ENCODE peak calls at places on chromosomes 11 and 22, in ten cellular contexts. W is fibroblast of lung, K is GM23338, O is SK-N-SH, Y is DND-41, V is H9, N is heart right ventricle, X is colonic mucosa, Z is iPS DF 6.9, S is esophagus squamous epithelium. C is an unnamed sample.

GRCh38 chr11:127182586-127183203 is 182.1 kb upstream of the KIRREL3 start:
- DNase-seq in Y (no peak), S (no peak), N (no peak), X (no peak), W (no peak), V (no peak), Z (no peak), O (peak), K (no peak), C (no peak)

GRCh38 chr11:20011294-20011951 is 148.9 kb downstream of the DBX1 start:
- DNase-seq in O (no peak), Y (no peak), N (no peak), W (peak), S (no peak), X (no peak), Z (no peak), K (no peak), V (no peak), C (no peak)

GRCh38 chr11:70483077-70483861 is 84.9 kb downstream of the CTTN start:
- DNase-seq in N (peak), Y (no peak), O (no peak), S (no peak), W (peak), K (peak), X (no peak), Z (no peak), V (no peak), C (peak)

GRCh38 chr11:107857550-107858216 is 904 bp downstream of the SLC35F2 start:
- DNase-seq in X (peak), W (peak), V (no peak), S (no peak), O (no peak), K (no peak), N (no peak), Y (no peak), Z (no peak), C (peak)

GRCh38 chr22:41417622-41418390 is 28.8 kb downstream of the TOB2 start:
- DNase-seq in V (no peak), Y (no peak), S (no peak), W (peak), X (peak), K (no peak), Z (no peak), O (no peak), N (peak), C (peak)

GRCh38 chr11:112811781-112812180 is 149.4 kb upstream of the NCAM1 start:
- DNase-seq in S (no peak), O (no peak), X (no peak), N (no peak), Z (no peak), V (no peak), K (no peak), Y (no peak), W (no peak), C (no peak)

GRCh38 chr11:133382217-133382746 is 150.0 kb downstream of the OPCML start:
- DNase-seq in V (no peak), S (no peak), Z (no peak), Y (no peak), X (no peak), O (no peak), N (no peak), W (peak), K (no peak), C (no peak)

GRCh38 chr11:69984457-69985261 is 93.5 kb upstream of the ANO1 start:
- DNase-seq in K (peak), S (no peak), O (no peak), N (no peak), W (peak), Y (no peak), X (no peak), Z (no peak), V (peak), C (peak)

GRCh38 chr22:36398602-36399472 is 11.1 kb upstream of the MYH9 start:
- DNase-seq in O (no peak), N (no peak), Y (no peak), Z (no peak), V (no peak), K (no peak), X (peak), S (no peak), W (peak), C (no peak)

GRCh38 chr11:57801185-57801490 is 39.5 kb downstream of the CTNND1 start:
- DNase-seq in W (no peak), Y (no peak), O (no peak), X (no peak), N (no peak), K (no peak), V (no peak), S (no peak), Z (no peak), C (no peak)

GRCh38 chr22:46734830-46735453 is 3.1 kb downstream of the CERK start:
- DNase-seq in W (no peak), S (no peak), O (no peak), N (no peak), Z (no peak), X (peak), K (no peak), V (no peak), Y (peak), C (peak)

GRCh38 chr22:20579273-20580120 is 72.1 kb downstream of the MED15 start:
- DNase-seq in O (no peak), K (no peak), Y (no peak), Z (no peak), W (no peak), V (no peak), N (no peak), X (no peak), S (no peak), C (no peak)

GRCh38 chr22:49964136-49964492 is 3.5 kb downstream of the PIM3 start:
- DNase-seq in X (no peak), O (peak), W (no peak), V (no peak), N (peak), Z (no peak), S (no peak), K (no peak), Y (peak), C (peak)

GRCh38 chr22:49920859-49921258 is 2.4 kb downstream of the CRELD2 start:
- DNase-seq in K (no peak), W (no peak), S (no peak), N (no peak), V (no peak), Z (no peak), Y (no peak), X (no peak), O (no peak), C (no peak)

GRCh38 chr11:74327076-74327475 is 15.6 kb upstream of the P4HA3 start:
- DNase-seq in K (no peak), N (no peak), O (no peak), Z (no peak), Y (no peak), V (no peak), W (no peak), S (no peak), X (no peak), C (no peak)

GRCh38 chr11:74322667-74323066 is 11.2 kb upstream of the P4HA3 start:
- DNase-seq in O (no peak), V (no peak), S (no peak), N (peak), Z (no peak), K (no peak), Y (no peak), X (peak), W (peak), C (no peak)

GRCh38 chr11:74325649-74326645 is 14.5 kb upstream of the P4HA3 start:
- DNase-seq in O (no peak), W (peak), K (no peak), S (no peak), Y (no peak), X (peak), N (peak), V (no peak), Z (no peak), C (peak)

GRCh38 chr11:74330065-74330858 is 18.8 kb upstream of the P4HA3 start:
- DNase-seq in X (no peak), N (no peak), V (no peak), K (no peak), W (peak), O (no peak), Y (no peak), S (no peak), Z (no peak), C (no peak)

GRCh38 chr11:74326665-74327064 is 15.2 kb upstream of the P4HA3 start:
- DNase-seq in N (no peak), S (no peak), K (no peak), Z (no peak), O (no peak), W (no peak), V (no peak), X (no peak), Y (no peak), C (no peak)
- H3K27ac ChIP-seq in N (no peak), S (no peak), K (no peak), Z (no peak), O (no peak), W (no peak), V (no peak), X (no peak), Y (no peak), C (no peak)

DNA sequence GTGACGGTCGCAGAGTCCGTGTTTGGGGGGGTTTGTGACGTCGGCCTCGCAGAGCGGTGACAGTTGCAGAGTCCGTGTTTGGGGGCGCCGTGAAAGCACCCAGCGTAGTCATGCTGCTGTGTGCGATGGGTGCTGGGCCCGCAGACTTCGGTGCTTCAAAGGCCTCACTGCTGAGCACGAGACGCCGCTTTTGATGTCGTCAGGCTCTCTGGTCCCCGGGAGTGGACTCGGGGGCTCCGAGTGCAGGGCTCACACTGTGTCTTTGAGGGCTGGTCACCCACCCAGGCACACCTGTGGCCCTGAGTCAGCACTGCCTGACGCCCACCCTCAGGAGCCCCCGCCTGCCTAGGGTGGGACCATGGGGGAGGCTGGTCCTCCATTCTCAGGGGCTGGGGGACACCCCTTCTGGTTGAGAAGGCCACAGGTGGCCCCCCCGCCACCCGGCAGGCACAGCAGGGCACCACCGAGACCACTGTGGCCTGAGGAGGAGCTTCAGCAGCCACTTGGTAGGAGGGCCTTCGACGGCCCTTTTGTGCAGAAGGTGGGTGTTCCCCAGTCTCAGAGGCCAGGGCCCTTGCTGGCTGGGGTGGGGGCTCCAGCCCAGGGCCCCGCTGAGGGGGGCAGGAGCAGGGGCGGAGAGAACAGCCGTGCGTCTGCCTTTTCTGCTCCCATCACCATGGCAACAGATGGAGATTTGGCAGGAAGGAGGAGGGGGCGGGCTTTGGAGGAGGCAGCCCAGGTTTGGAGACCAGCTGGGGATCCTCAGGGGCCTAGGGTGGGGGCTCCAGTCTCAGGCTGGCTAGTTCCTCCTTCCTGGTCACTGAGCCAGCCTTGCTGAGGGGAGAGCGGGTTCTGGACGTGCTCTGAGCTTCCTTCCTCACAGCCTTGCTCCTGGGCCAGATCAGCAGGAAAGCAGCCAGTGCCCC is 20.9 kb downstream of the BRSK2 start:
- DNase-seq in V (no peak), X (no peak), W (no peak), O (peak), K (peak), Y (no peak), S (no peak), N (no peak), Z (no peak), C (no peak)
- H3K27ac ChIP-seq in V (no peak), X (no peak), W (no peak), O (peak), K (no peak), Y (no peak), S (no peak), N (no peak), Z (no peak), C (no peak)

DNA sequence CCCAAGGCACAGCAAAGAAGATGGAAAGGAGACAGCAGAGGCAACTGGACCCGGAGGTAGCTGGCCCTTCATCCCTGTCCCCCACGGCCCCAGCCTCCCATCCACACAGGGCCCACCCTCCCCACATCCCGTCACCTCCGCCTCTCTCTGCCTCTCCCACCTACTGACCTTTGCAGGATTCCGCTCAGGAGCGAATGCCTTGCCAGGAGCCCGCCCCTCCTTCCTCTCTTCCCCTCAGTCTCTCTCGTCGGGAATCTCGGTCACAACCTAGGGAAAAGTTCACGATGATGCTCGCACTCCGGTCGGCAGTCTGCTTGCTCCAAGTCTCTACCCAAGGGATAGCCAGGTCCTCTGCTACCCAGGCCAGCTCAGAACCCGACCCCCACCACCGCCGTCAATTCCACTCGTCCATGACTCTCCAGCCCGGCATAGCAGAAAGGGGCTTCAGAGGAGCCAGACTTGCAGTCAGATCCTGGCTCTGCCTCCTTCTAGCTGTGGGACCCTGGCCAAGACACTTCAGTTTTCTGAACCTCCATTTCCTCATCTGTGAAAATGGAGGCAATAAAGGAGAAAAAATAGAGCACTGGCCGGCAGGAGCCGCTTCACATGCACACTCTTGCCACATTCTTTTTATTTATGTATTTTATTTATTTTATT is 10.2 kb downstream of the AHNAK start:
- DNase-seq in X (no peak), V (no peak), Z (no peak), W (no peak), S (no peak), K (peak), Y (no peak), O (no peak), N (no peak), C (no peak)
- H3K27ac ChIP-seq in X (no peak), V (no peak), Z (no peak), W (peak), S (peak), K (no peak), Y (no peak), O (no peak), N (peak), C (no peak)

DNA sequence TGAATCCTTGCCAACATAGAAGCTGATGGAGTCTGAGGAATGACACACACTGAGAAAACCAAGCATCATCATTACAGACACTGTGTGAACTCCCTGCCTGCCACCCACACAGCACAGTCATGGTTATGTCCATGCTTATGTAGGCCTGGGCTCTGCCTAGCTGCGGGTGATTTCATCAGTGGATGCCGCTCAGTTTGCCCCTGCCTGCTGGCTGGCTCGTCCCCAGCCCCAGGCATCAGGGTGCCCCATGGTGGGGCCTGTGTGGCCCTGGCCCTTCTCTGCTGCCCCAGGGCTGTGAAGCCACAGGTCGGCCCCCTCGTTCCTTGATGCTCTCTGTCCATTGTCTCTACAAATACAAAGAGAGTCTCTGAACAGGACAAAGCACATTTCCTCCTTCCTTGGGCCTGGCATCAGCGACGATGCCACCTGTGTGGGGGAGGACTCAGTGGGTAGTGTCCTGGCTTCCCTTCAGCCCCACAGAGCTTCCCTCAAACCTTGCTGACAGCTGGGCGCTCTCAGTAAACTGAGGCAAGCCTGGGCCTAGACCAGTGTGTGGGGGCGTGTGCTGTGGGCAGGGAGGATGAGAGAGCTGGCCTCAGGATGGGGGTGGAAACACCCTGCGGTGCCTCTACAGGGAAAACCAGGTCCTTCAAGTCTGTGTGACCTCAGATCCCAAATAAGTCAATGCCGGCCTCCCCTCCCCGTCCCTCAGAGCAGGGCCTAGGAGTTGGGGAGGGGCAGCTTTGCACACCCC is 20.0 kb upstream of the TUB start:
- DNase-seq in X (no peak), N (no peak), W (peak), Y (no peak), S (no peak), K (no peak), V (no peak), Z (no peak), O (no peak), C (no peak)
- H3K27ac ChIP-seq in X (no peak), N (no peak), W (no peak), Y (no peak), S (no peak), K (no peak), V (no peak), Z (no peak), O (no peak), C (no peak)

DNA sequence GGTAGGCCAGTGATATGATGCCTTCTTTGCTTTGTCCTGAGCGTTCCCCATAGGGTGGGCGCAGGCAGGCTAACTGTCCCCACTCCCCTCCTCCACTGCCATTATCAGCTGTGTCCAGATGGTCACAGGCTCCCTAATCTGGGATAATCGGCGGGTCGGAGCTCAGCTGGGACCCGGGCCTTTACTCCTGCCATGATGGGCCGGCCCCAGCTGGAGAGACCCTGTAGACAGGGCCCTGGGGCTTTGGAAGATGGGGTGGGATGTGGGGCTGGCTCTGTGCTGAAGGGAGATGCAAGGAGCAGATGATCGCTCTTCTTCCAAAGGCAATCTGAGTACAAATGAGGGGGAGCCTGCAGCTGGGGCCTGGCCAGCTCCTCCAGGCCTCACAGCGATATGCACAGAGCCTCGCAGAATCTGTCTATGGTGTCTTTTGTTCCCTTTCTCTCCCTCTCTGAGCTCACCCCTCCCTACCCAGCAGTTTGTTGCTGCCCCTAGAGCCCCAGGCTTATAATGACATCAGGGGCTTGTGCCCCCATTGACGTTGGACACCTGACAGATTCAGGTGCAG is 11.9 kb downstream of the KLHL35 start:
- DNase-seq in V (no peak), K (no peak), O (peak), N (no peak), X (no peak), Y (no peak), Z (no peak), W (no peak), S (no peak), C (no peak)
- H3K27ac ChIP-seq in V (no peak), K (no peak), O (peak), N (no peak), X (no peak), Y (no peak), Z (no peak), W (no peak), S (no peak), C (peak)

C was measured in upper lobe of right lung.